ENCODE peak calls at places on chromosomes 16 and 17, in ten cellular contexts. C, L, B, T, I, G, R, D, W and M are unnamed samples.

GRCh38 chr17:48649741-48650140 is 23.6 kb upstream of the HOXB9 start:
- DNase-seq in T (no peak), B (no peak), G (no peak), W (no peak), C (no peak), D (no peak), R (no peak), L (no peak), I (no peak), M (no peak)

GRCh38 chr17:56679767-56680422 is 86.4 kb downstream of the NOG start:
- DNase-seq in T (no peak), D (no peak), I (no peak), W (peak), B (no peak), C (no peak), R (no peak), G (peak), L (no peak), M (peak)

GRCh38 chr16:32116080-32116479 is 137.0 kb upstream of the TP53TG3D start:
- DNase-seq in T (no peak), L (no peak), R (no peak), D (peak), B (no peak), W (no peak), G (no peak), I (peak), C (no peak), M (no peak)

GRCh38 chr17:37447641-37448040 is 41.0 kb downstream of the TADA2A start:
- DNase-seq in T (no peak), L (peak), W (no peak), R (no peak), I (no peak), G (peak), C (peak), B (no peak), D (no peak), M (peak)

GRCh38 chr17:74005790-74006189 is 197.7 kb upstream of the RPL38 start:
- DNase-seq in B (no peak), D (no peak), T (no peak), C (no peak), G (no peak), L (no peak), R (no peak), I (no peak), W (no peak), M (no peak)

GRCh38 chr17:76384987-76385891 is 830 bp downstream of the SPHK1 start:
- DNase-seq in W (no peak), C (peak), L (peak), T (no peak), D (no peak), G (peak), I (peak), B (peak), R (no peak), M (peak)

GRCh38 chr16:1941924-1942809 is 832 bp downstream of the MSRB1 start:
- DNase-seq in I (no peak), R (no peak), L (no peak), W (no peak), C (peak), B (no peak), G (no peak), T (peak), D (peak), M (peak)

GRCh38 chr16:82150569-82150968 is 19.5 kb downstream of the MPHOSPH6 start:
- DNase-seq in I (no peak), B (no peak), W (no peak), R (no peak), T (no peak), D (no peak), G (no peak), L (no peak), C (no peak), M (no peak)

GRCh38 chr17:81854974-81855774 is 5.2 kb downstream of the P4HB start:
- DNase-seq in G (no peak), I (no peak), L (peak), W (peak), T (no peak), B (no peak), D (no peak), C (no peak), R (no peak), M (peak)

DNA sequence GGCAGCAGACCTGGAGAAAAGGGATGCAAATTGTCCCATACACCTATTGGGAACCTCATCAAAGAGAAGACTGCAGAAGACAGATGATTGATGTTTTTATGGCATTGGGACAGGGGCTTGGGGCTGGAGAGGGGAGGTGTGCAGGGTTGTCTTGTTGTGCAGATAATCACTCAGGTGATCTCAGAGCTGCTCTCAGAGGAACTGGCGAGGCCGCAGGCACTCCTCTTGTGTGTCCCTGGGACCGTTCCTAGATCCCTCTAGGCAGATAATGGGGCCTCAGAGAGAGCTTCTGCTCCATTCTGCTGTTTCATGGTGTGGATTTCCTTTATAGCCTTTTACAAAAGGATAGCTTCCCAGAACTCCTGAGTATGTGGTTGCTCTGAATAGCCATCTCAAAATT is 1.6 kb downstream of the RNF213 start:
- DNase-seq in B (no peak), W (no peak), G (no peak), L (no peak), I (no peak), D (no peak), T (no peak), R (no peak), C (no peak), M (no peak)
- H3K4me3 ChIP-seq in B (no peak), W (peak), G (no peak), L (peak), I (peak), D (peak), T (no peak), R (peak), C (peak), M (no peak)

DNA sequence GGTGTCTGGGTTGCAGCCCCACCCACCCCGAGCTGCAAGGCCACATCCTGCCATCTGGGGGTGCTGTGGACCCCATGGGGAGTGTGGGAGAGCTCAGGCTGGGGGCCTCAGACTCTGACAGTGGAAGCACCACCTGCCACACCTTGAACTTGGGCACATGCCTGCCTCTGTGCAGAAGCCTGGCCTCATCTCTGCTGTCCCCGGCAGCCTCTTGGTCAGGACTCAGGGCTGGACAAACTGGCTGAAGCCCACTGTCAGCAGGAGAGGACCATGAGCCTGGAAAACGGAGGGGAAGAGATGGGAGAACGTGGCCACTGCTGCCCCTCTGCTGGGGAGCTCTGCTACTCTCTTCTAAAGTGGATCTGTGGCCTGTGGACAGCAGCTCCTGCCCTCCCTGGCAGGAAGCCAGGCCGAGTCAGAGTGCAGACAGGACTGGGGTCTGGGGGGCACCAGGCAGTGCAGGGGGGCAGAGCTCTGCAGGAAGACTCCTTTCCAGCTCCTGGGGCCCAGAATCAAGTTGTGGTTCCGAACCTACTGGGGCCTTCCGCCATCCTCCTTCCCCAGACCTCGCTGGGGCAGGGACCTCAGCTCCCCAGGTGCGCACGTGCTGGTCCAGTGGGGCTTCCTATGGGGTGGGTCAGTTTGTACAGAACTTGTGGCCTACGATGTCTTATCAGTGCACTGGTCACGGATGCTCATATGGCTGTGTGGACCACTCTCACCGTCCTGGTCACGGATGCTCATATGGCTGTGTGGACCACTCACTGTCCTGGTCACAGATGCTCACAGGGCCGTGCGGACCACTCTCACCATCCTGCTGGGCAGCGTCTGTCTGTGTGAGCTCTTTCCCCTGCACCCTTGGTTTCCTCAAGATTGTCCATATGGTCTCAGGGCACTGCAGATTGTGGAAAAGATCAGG is 207.7 kb downstream of the LAT start:
- DNase-seq in B (peak), W (no peak), G (no peak), I (no peak), C (no peak), L (no peak), D (no peak), T (no peak), R (no peak), M (no peak)
- TF ChIP-seq CTCF in B (no peak), W (no peak), G (peak), I (no peak), C (no peak), L (peak), D (no peak), T (no peak), R (no peak), M (no peak)

GRCh38 chr17:8997994-8998628 is 23.2 kb upstream of the NTN1 start:
- DNase-seq in G (peak), L (peak), I (peak), B (peak), R (peak), T (peak), W (no peak), D (peak), C (peak), M (peak)
- H3K4me3 ChIP-seq in G (no peak), L (no peak), I (no peak), B (no peak), R (no peak), T (no peak), W (no peak), D (no peak), C (no peak), M (no peak)

DNA sequence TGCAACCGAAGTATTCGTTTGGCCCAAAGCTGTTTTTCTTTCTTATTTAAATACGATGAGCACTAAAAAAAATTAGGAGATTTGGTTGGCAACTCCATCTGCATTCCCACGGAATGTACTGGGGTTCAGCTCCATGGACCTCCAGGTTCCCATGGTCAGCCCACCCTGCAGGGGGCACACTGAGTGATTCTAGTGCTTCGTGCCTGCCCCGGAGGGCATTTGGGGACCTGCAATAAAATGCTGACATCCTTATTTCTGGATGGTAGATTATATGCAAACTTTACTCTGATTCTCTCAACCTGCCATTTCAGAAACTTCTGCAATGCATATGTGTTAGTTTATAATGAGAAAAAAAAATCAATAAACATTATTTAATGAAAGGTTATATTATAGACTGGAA is 339.4 kb downstream of the XYLT1 start:
- DNase-seq in W (no peak), I (no peak), G (no peak), T (no peak), C (no peak), B (no peak), L (no peak), D (no peak), R (no peak), M (no peak)
- TF ChIP-seq CTCF in W (no peak), I (no peak), G (no peak), T (no peak), C (no peak), B (no peak), L (no peak), D (no peak), R (no peak), M (no peak)

DNA sequence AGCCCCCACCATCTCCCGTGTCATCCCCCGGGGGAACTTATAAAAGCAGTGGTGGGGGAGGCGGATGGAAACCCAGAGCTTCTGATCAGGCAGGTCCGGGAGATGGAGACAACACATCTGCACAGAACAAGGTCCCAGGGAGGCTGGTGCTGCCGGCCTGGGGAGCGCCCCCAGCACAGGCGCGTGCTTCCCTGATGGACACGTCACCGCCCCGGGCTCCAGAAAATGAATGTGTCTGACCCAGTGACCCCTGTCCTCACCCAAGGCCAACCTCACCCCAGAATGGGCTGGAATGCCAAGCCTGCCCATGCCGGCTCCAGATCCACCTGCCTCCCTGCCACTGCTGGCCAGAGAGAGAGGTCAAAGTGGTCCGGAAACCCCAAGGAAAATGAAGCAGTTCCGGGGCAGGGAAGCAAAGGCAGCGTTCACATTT is 12.5 kb downstream of the SLC7A5 start:
- DNase-seq in B (no peak), T (no peak), R (no peak), C (no peak), D (no peak), L (no peak), W (no peak), G (no peak), I (peak), M (no peak)
- H3K4me3 ChIP-seq in B (peak), T (no peak), R (no peak), C (no peak), D (no peak), L (no peak), W (no peak), G (no peak), I (peak), M (no peak)

GRCh38 chr16:58198022-58198683 is at the start of gene CSNK2A2:
- DNase-seq in G (peak), W (no peak), L (peak), T (peak), C (peak), D (peak), I (peak), B (peak), R (peak), M (peak)
- TF ChIP-seq CTCF in G (no peak), W (no peak), L (peak), T (peak), C (no peak), D (peak), I (peak), B (peak), R (no peak), M (peak)

GRCh38 chr17:6556121-6557039 is at the start of gene PITPNM3:
- DNase-seq in I (no peak), W (no peak), G (no peak), T (no peak), L (no peak), D (peak), C (no peak), R (no peak), B (peak), M (peak)

GRCh38 chr17:6554871-6555330 is 1.5 kb downstream of the PITPNM3 start:
- DNase-seq in T (no peak), C (no peak), B (peak), R (no peak), L (no peak), G (no peak), W (no peak), D (no peak), I (no peak), M (no peak)

GRCh38 chr17:6554336-6554735 is 2.0 kb downstream of the PITPNM3 start:
- DNase-seq in C (no peak), D (no peak), R (no peak), W (no peak), B (no peak), L (no peak), G (no peak), I (no peak), T (no peak), M (no peak)

GRCh38 chr17:6557040-6557438 is 684 bp upstream of the PITPNM3 start:
- DNase-seq in D (no peak), T (no peak), G (no peak), W (no peak), L (no peak), C (no peak), B (no peak), R (no peak), I (no peak), M (no peak)

GRCh38 chr17:6555331-6556120 is 829 bp downstream of the PITPNM3 start:
- DNase-seq in L (peak), G (no peak), B (peak), W (peak), T (no peak), D (peak), R (no peak), C (no peak), I (no peak), M (peak)
- H3K4me3 ChIP-seq in L (peak), G (peak), B (peak), W (peak), T (peak), D (peak), R (peak), C (peak), I (peak), M (peak)